ENCODE peak calls at places on chromosomes 12 and 14, in ten cellular contexts. One of them, this sample, is unnamed.

GRCh38 chr14:92400579-92401444 is 77.8 kb downstream of the SLC24A4 start:
- DNase-seq in CD8-positive, alpha-beta T cell: no peak
- DNase-seq in brain microvascular endothelial cell: no peak
- DNase-seq in colonic mucosa: no peak
- DNase-seq in lower leg skin: no peak
- DNase-seq in fibroblast of lung: peak
- DNase-seq in aorta: no peak
- DNase-seq in right cardiac atrium: no peak
- DNase-seq in tibial nerve: no peak
- DNase-seq in uterus: no peak
- DNase-seq in this sample: peak

GRCh38 chr12:98373019-98373554 is 142.3 kb upstream of the TMPO start:
- DNase-seq in fibroblast of lung: peak
- DNase-seq in uterus: no peak
- DNase-seq in CD8-positive, alpha-beta T cell: no peak
- DNase-seq in brain microvascular endothelial cell: peak
- DNase-seq in aorta: no peak
- DNase-seq in colonic mucosa: no peak
- DNase-seq in right cardiac atrium: no peak
- DNase-seq in lower leg skin: no peak
- DNase-seq in tibial nerve: no peak
- DNase-seq in this sample: peak

GRCh38 chr14:65639216-65639615 is 226.7 kb downstream of the FUT8 start:
- DNase-seq in brain microvascular endothelial cell: no peak
- DNase-seq in fibroblast of lung: no peak
- DNase-seq in lower leg skin: no peak
- DNase-seq in tibial nerve: no peak
- DNase-seq in colonic mucosa: no peak
- DNase-seq in right cardiac atrium: no peak
- DNase-seq in uterus: no peak
- DNase-seq in aorta: no peak
- DNase-seq in CD8-positive, alpha-beta T cell: no peak
- DNase-seq in this sample: peak

GRCh38 chr14:100790785-100791667 is 34.9 kb upstream of the MEG3 start:
- DNase-seq in fibroblast of lung: peak
- DNase-seq in uterus: no peak
- DNase-seq in right cardiac atrium: no peak
- DNase-seq in colonic mucosa: no peak
- DNase-seq in brain microvascular endothelial cell: no peak
- DNase-seq in CD8-positive, alpha-beta T cell: no peak
- DNase-seq in tibial nerve: no peak
- DNase-seq in lower leg skin: no peak
- DNase-seq in aorta: peak
- DNase-seq in this sample: peak

GRCh38 chr14:20415723-20416622 is 2.7 kb upstream of the TEP1 start:
- DNase-seq in lower leg skin: peak
- DNase-seq in right cardiac atrium: no peak
- DNase-seq in CD8-positive, alpha-beta T cell: peak
- DNase-seq in aorta: no peak
- DNase-seq in tibial nerve: peak
- DNase-seq in uterus: peak
- DNase-seq in colonic mucosa: peak
- DNase-seq in brain microvascular endothelial cell: peak
- DNase-seq in fibroblast of lung: peak
- DNase-seq in this sample: peak

GRCh38 chr14:68790656-68791077 is 2.2 kb downstream of the ZFP36L1 start:
- DNase-seq in aorta: no peak
- DNase-seq in brain microvascular endothelial cell: no peak
- DNase-seq in colonic mucosa: peak
- DNase-seq in tibial nerve: no peak
- DNase-seq in CD8-positive, alpha-beta T cell: peak
- DNase-seq in uterus: peak
- DNase-seq in right cardiac atrium: peak
- DNase-seq in lower leg skin: peak
- DNase-seq in fibroblast of lung: no peak
- DNase-seq in this sample: no peak

GRCh38 chr14:68475802-68476201 is 317.1 kb downstream of the ZFP36L1 start:
- DNase-seq in right cardiac atrium: no peak
- DNase-seq in lower leg skin: no peak
- DNase-seq in brain microvascular endothelial cell: no peak
- DNase-seq in tibial nerve: no peak
- DNase-seq in fibroblast of lung: no peak
- DNase-seq in colonic mucosa: no peak
- DNase-seq in aorta: no peak
- DNase-seq in uterus: no peak
- DNase-seq in CD8-positive, alpha-beta T cell: no peak
- DNase-seq in this sample: no peak

GRCh38 chr14:97458302-97459137 is 661.3 kb downstream of the VRK1 start:
- DNase-seq in tibial nerve: no peak
- DNase-seq in aorta: peak
- DNase-seq in uterus: no peak
- DNase-seq in right cardiac atrium: peak
- DNase-seq in CD8-positive, alpha-beta T cell: peak
- DNase-seq in lower leg skin: peak
- DNase-seq in brain microvascular endothelial cell: no peak
- DNase-seq in colonic mucosa: peak
- DNase-seq in fibroblast of lung: no peak
- DNase-seq in this sample: no peak

GRCh38 chr12:117854339-117855012 is 114.3 kb downstream of the KSR2 start:
- DNase-seq in tibial nerve: no peak
- DNase-seq in CD8-positive, alpha-beta T cell: peak
- DNase-seq in fibroblast of lung: peak
- DNase-seq in right cardiac atrium: no peak
- DNase-seq in colonic mucosa: peak
- DNase-seq in brain microvascular endothelial cell: peak
- DNase-seq in lower leg skin: no peak
- DNase-seq in aorta: no peak
- DNase-seq in uterus: no peak
- DNase-seq in this sample: peak

GRCh38 chr14:106790189-106791036 is 1264.0 kb downstream of the TMEM121 start:
- DNase-seq in fibroblast of lung: no peak
- DNase-seq in tibial nerve: peak
- DNase-seq in colonic mucosa: peak
- DNase-seq in lower leg skin: peak
- DNase-seq in brain microvascular endothelial cell: no peak
- DNase-seq in right cardiac atrium: peak
- DNase-seq in aorta: peak
- DNase-seq in CD8-positive, alpha-beta T cell: peak
- DNase-seq in uterus: no peak
- DNase-seq in this sample: no peak

GRCh38 chr14:58078068-58078467 is 73.9 kb downstream of the ARMH4 start:
- DNase-seq in CD8-positive, alpha-beta T cell: no peak
- DNase-seq in aorta: peak
- DNase-seq in colonic mucosa: no peak
- DNase-seq in uterus: no peak
- DNase-seq in fibroblast of lung: peak
- DNase-seq in lower leg skin: no peak
- DNase-seq in right cardiac atrium: no peak
- DNase-seq in brain microvascular endothelial cell: peak
- DNase-seq in tibial nerve: no peak
- DNase-seq in this sample: peak

GRCh38 chr14:53180272-53181221 is 27.4 kb upstream of the DDHD1 start:
- DNase-seq in fibroblast of lung: peak
- DNase-seq in brain microvascular endothelial cell: peak
- DNase-seq in CD8-positive, alpha-beta T cell: no peak
- DNase-seq in uterus: no peak
- DNase-seq in colonic mucosa: no peak
- DNase-seq in right cardiac atrium: no peak
- DNase-seq in aorta: no peak
- DNase-seq in tibial nerve: no peak
- DNase-seq in lower leg skin: no peak
- DNase-seq in this sample: peak

GRCh38 chr14:80959448-80960006 is 4.1 kb downstream of the TSHR start:
- DNase-seq in fibroblast of lung: no peak
- DNase-seq in tibial nerve: no peak
- DNase-seq in CD8-positive, alpha-beta T cell: peak
- DNase-seq in uterus: no peak
- DNase-seq in colonic mucosa: peak
- DNase-seq in aorta: no peak
- DNase-seq in right cardiac atrium: no peak
- DNase-seq in brain microvascular endothelial cell: no peak
- DNase-seq in lower leg skin: no peak
- DNase-seq in this sample: peak

GRCh38 chr12:14836336-14837210 is 6.8 kb downstream of the ART4 start:
- DNase-seq in lower leg skin: no peak
- DNase-seq in tibial nerve: no peak
- DNase-seq in uterus: no peak
- DNase-seq in fibroblast of lung: peak
- DNase-seq in brain microvascular endothelial cell: peak
- DNase-seq in aorta: no peak
- DNase-seq in right cardiac atrium: no peak
- DNase-seq in colonic mucosa: no peak
- DNase-seq in CD8-positive, alpha-beta T cell: no peak
- DNase-seq in this sample: peak

GRCh38 chr12:92108651-92109050 is 37.0 kb downstream of the BTG1 start:
- DNase-seq in right cardiac atrium: no peak
- DNase-seq in uterus: peak
- DNase-seq in fibroblast of lung: peak
- DNase-seq in CD8-positive, alpha-beta T cell: no peak
- DNase-seq in colonic mucosa: no peak
- DNase-seq in tibial nerve: peak
- DNase-seq in aorta: no peak
- DNase-seq in lower leg skin: no peak
- DNase-seq in brain microvascular endothelial cell: peak
- DNase-seq in this sample: peak

GRCh38 chr12:3047961-3048360 is 29.2 kb upstream of the TSPAN9 start:
- DNase-seq in CD8-positive, alpha-beta T cell: no peak
- DNase-seq in lower leg skin: no peak
- DNase-seq in right cardiac atrium: peak
- DNase-seq in tibial nerve: no peak
- DNase-seq in uterus: no peak
- DNase-seq in aorta: no peak
- DNase-seq in fibroblast of lung: no peak
- DNase-seq in colonic mucosa: no peak
- DNase-seq in brain microvascular endothelial cell: no peak
- DNase-seq in this sample: no peak
- H3K4me3 ChIP-seq in CD8-positive, alpha-beta T cell: no peak
- H3K4me3 ChIP-seq in lower leg skin: no peak
- H3K4me3 ChIP-seq in right cardiac atrium: no peak
- H3K4me3 ChIP-seq in tibial nerve: no peak
- H3K4me3 ChIP-seq in uterus: no peak
- H3K4me3 ChIP-seq in aorta: no peak
- H3K4me3 ChIP-seq in fibroblast of lung: no peak
- H3K4me3 ChIP-seq in colonic mucosa: no peak
- H3K4me3 ChIP-seq in brain microvascular endothelial cell: no peak
- H3K4me3 ChIP-seq in this sample: no peak

GRCh38 chr14:50804181-50804721 is 26.7 kb downstream of the NIN start:
- DNase-seq in brain microvascular endothelial cell: peak
- DNase-seq in tibial nerve: no peak
- DNase-seq in colonic mucosa: no peak
- DNase-seq in CD8-positive, alpha-beta T cell: no peak
- DNase-seq in right cardiac atrium: no peak
- DNase-seq in fibroblast of lung: peak
- DNase-seq in uterus: no peak
- DNase-seq in lower leg skin: no peak
- DNase-seq in aorta: peak
- DNase-seq in this sample: peak
- H3K4me3 ChIP-seq in brain microvascular endothelial cell: no peak
- H3K4me3 ChIP-seq in tibial nerve: no peak
- H3K4me3 ChIP-seq in colonic mucosa: no peak
- H3K4me3 ChIP-seq in CD8-positive, alpha-beta T cell: no peak
- H3K4me3 ChIP-seq in right cardiac atrium: no peak
- H3K4me3 ChIP-seq in fibroblast of lung: no peak
- H3K4me3 ChIP-seq in uterus: no peak
- H3K4me3 ChIP-seq in lower leg skin: no peak
- H3K4me3 ChIP-seq in aorta: no peak
- H3K4me3 ChIP-seq in this sample: no peak

GRCh38 chr14:50116986-50117385 is 614 bp upstream of the VCPKMT start:
- DNase-seq in uterus: no peak
- DNase-seq in tibial nerve: no peak
- DNase-seq in fibroblast of lung: no peak
- DNase-seq in colonic mucosa: no peak
- DNase-seq in right cardiac atrium: no peak
- DNase-seq in lower leg skin: no peak
- DNase-seq in CD8-positive, alpha-beta T cell: no peak
- DNase-seq in aorta: no peak
- DNase-seq in brain microvascular endothelial cell: no peak
- DNase-seq in this sample: no peak

GRCh38 chr14:50109342-50109741 is 7.0 kb downstream of the VCPKMT start:
- DNase-seq in right cardiac atrium: no peak
- DNase-seq in aorta: no peak
- DNase-seq in CD8-positive, alpha-beta T cell: no peak
- DNase-seq in brain microvascular endothelial cell: peak
- DNase-seq in fibroblast of lung: peak
- DNase-seq in uterus: no peak
- DNase-seq in tibial nerve: no peak
- DNase-seq in colonic mucosa: no peak
- DNase-seq in lower leg skin: no peak
- DNase-seq in this sample: peak

GRCh38 chr14:50110323-50111037 is 5.9 kb downstream of the VCPKMT start:
- DNase-seq in right cardiac atrium: no peak
- DNase-seq in tibial nerve: no peak
- DNase-seq in colonic mucosa: no peak
- DNase-seq in brain microvascular endothelial cell: no peak
- DNase-seq in aorta: no peak
- DNase-seq in fibroblast of lung: no peak
- DNase-seq in CD8-positive, alpha-beta T cell: no peak
- DNase-seq in uterus: no peak
- DNase-seq in lower leg skin: no peak
- DNase-seq in this sample: no peak

GRCh38 chr14:50116221-50116956 is at the start of gene VCPKMT:
- DNase-seq in right cardiac atrium: peak
- DNase-seq in uterus: peak
- DNase-seq in lower leg skin: peak
- DNase-seq in aorta: peak
- DNase-seq in tibial nerve: peak
- DNase-seq in CD8-positive, alpha-beta T cell: peak
- DNase-seq in fibroblast of lung: peak
- DNase-seq in colonic mucosa: peak
- DNase-seq in brain microvascular endothelial cell: peak
- DNase-seq in this sample: peak

DNA sequence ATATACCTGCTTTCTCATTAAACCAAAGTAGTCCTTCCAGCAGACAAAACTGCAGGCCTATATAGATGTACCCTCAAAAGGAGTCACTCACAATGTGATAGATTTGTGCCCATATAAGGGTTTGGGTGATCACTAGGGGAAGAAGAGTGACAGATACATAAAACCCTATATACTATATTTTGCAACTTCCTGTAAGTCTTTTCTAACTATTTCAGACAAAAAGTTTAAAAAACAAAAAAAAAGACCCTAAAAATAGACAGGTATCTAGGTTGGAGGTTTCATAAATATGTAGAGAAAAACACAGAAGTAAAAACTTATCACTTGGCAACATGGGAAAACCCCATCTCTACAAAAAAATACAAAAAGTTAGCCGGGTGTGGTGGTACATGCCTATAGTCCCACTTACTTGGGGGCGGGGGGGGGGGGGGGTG is 3.0 kb downstream of the VCPKMT start:
- DNase-seq in brain microvascular endothelial cell: no peak
- DNase-seq in right cardiac atrium: no peak
- DNase-seq in colonic mucosa: no peak
- DNase-seq in aorta: no peak
- DNase-seq in lower leg skin: no peak
- DNase-seq in CD8-positive, alpha-beta T cell: no peak
- DNase-seq in fibroblast of lung: no peak
- DNase-seq in tibial nerve: no peak
- DNase-seq in uterus: no peak
- DNase-seq in this sample: no peak
- H3K4me3 ChIP-seq in brain microvascular endothelial cell: no peak
- H3K4me3 ChIP-seq in right cardiac atrium: no peak
- H3K4me3 ChIP-seq in colonic mucosa: no peak
- H3K4me3 ChIP-seq in aorta: no peak
- H3K4me3 ChIP-seq in lower leg skin: no peak
- H3K4me3 ChIP-seq in CD8-positive, alpha-beta T cell: no peak
- H3K4me3 ChIP-seq in fibroblast of lung: no peak
- H3K4me3 ChIP-seq in tibial nerve: no peak
- H3K4me3 ChIP-seq in uterus: no peak
- H3K4me3 ChIP-seq in this sample: no peak

GRCh38 chr14:102079700-102079979 is 7.2 kb downstream of the HSP90AA1 start:
- DNase-seq in brain microvascular endothelial cell: no peak
- DNase-seq in right cardiac atrium: no peak
- DNase-seq in lower leg skin: no peak
- DNase-seq in aorta: no peak
- DNase-seq in tibial nerve: no peak
- DNase-seq in fibroblast of lung: no peak
- DNase-seq in uterus: no peak
- DNase-seq in colonic mucosa: peak
- DNase-seq in CD8-positive, alpha-beta T cell: no peak
- DNase-seq in this sample: no peak
- H3K4me3 ChIP-seq in brain microvascular endothelial cell: no peak
- H3K4me3 ChIP-seq in right cardiac atrium: no peak
- H3K4me3 ChIP-seq in lower leg skin: no peak
- H3K4me3 ChIP-seq in aorta: no peak
- H3K4me3 ChIP-seq in tibial nerve: no peak
- H3K4me3 ChIP-seq in fibroblast of lung: no peak
- H3K4me3 ChIP-seq in uterus: no peak
- H3K4me3 ChIP-seq in colonic mucosa: no peak
- H3K4me3 ChIP-seq in CD8-positive, alpha-beta T cell: no peak
- H3K4me3 ChIP-seq in this sample: no peak

This sample was measured in fibroblast of villous mesenchyme.